ENCODE peak calls at places on chromosomes 6 and 20, in six cellular contexts. O is tibial nerve; Y is choroid plexus epithelial cell; Q is stimulated activated CD4-positive, alpha-beta T cell treated with anti-CD3 and anti-CD28 coated beads, Interleukin-1b, Interleukin-23, amount 100 ng/mL, for 24 hours; R is GM12864; T is thoracic aorta. A is an unnamed sample.

GRCh38 chr6:159973951-159974350 is 5.1 kb downstream of the IGF2R start:
- DNase-seq in O (no peak), Y (peak; percentile 90), Q (no peak), R (no peak), T (no peak), A (peak; percentile 41)

GRCh38 chr6:55497694-55498093 is 81.3 kb downstream of the HMGCLL1 start:
- DNase-seq in O (no peak), Y (no peak), Q (no peak), R (no peak), T (no peak), A (no peak)

GRCh38 chr6:2658788-2659187 is 91.9 kb downstream of the MYLK4 start:
- DNase-seq in O (no peak), Y (peak; percentile 31), Q (no peak), R (peak; percentile 43), T (no peak), A (peak; percentile 47)

GRCh38 chr6:156262014-156262413 is 515.2 kb upstream of the ARID1B start:
- DNase-seq in O (no peak), Y (no peak), Q (no peak), R (no peak), T (no peak), A (no peak)

GRCh38 chr6:139372326-139373153 is 1.9 kb downstream of the CITED2 start:
- DNase-seq in O (no peak), Y (peak; percentile 46), Q (no peak), R (no peak), T (no peak), A (no peak)

GRCh38 chr6:134165827-134166226 is 113.4 kb upstream of the SLC2A12 start:
- DNase-seq in O (no peak), Y (peak; percentile 22), Q (no peak), R (no peak), T (no peak), A (no peak)

GRCh38 chr20:7692478-7692877 is 247.8 kb downstream of the HAO1 start:
- DNase-seq in O (no peak), Y (peak; percentile 19), Q (no peak), R (no peak), T (no peak), A (no peak)

GRCh38 chr6:37882292-37882691 is 62.8 kb downstream of the ZFAND3 start:
- DNase-seq in O (no peak), Y (peak; percentile 37), Q (no peak), R (no peak), T (no peak), A (no peak)

GRCh38 chr6:131250121-131250520 is 114.9 kb downstream of the AKAP7 start:
- DNase-seq in O (peak; percentile 34), Y (peak; percentile 76), Q (no peak), R (peak; percentile 1), T (no peak), A (no peak)

GRCh38 chr6:35240838-35241801 is 18.4 kb upstream of the ZNF76 start:
- DNase-seq in O (peak; percentile 81), Y (peak; percentile 69), Q (peak; percentile 64), R (no peak), T (peak; percentile 37), A (peak; percentile 9)

GRCh38 chr20:13321416-13321815 is 100.3 kb downstream of the ISM1 start:
- DNase-seq in O (no peak), Y (no peak), Q (no peak), R (no peak), T (no peak), A (no peak)

GRCh38 chr20:38094968-38095689 is 61.6 kb downstream of the RPRD1B start:
- DNase-seq in O (no peak), Y (peak; percentile 25), Q (no peak), R (no peak), T (no peak), A (no peak)

GRCh38 chr6:8336406-8336805 is 98.9 kb downstream of the SLC35B3 start:
- DNase-seq in O (no peak), Y (no peak), Q (no peak), R (no peak), T (no peak), A (no peak)

GRCh38 chr6:82022614-82023102 is 224.9 kb downstream of the IBTK start:
- DNase-seq in O (no peak), Y (peak; percentile 87), Q (no peak), R (no peak), T (no peak), A (peak; percentile 87)

GRCh38 chr6:56022678-56023077 is 147.3 kb upstream of the BMP5 start:
- DNase-seq in O (no peak), Y (no peak), Q (no peak), R (no peak), T (no peak), A (no peak)

GRCh38 chr20:44572551-44573500 is 9.6 kb upstream of the PKIG start:
- DNase-seq in O (no peak), Y (peak; percentile 87), Q (no peak), R (no peak), T (no peak), A (peak; percentile 87)

GRCh38 chr6:52994031-52994788 is 874 bp downstream of the GSTA4 start:
- DNase-seq in O (peak; percentile 29), Y (peak; percentile 54), Q (no peak), R (no peak), T (no peak), A (no peak)

GRCh38 chr6:34513628-34514027 is 42.5 kb downstream of the SPDEF start:
- DNase-seq in O (no peak), Y (no peak), Q (no peak), R (no peak), T (no peak), A (no peak)

GRCh38 chr20:58268936-58269619 is 40.4 kb upstream of the RAB22A start:
- DNase-seq in O (no peak), Y (peak; percentile 39), Q (no peak), R (no peak), T (no peak), A (peak; percentile 84)

GRCh38 chr6:35343092-35343834 is 905 bp downstream of the PPARD start:
- DNase-seq in O (peak; percentile 53), Y (peak; percentile 33), Q (no peak), R (no peak), T (no peak), A (no peak)

GRCh38 chr20:52047811-52048302 is 143.7 kb downstream of the ZFP64 start:
- DNase-seq in O (no peak), Y (peak; percentile 70), Q (no peak), R (no peak), T (no peak), A (no peak)

GRCh38 chr6:20847904-20848303 is 313.6 kb downstream of the CDKAL1 start:
- DNase-seq in O (no peak), Y (no peak), Q (no peak), R (no peak), T (no peak), A (no peak)

GRCh38 chr20:4038047-4038459 is 22.7 kb upstream of the RNF24 start:
- DNase-seq in O (peak; percentile 55), Y (peak; percentile 79), Q (peak; percentile 38), R (peak; percentile 88), T (no peak), A (peak; percentile 33)

GRCh38 chr6:31898200-31899011 is 908 bp upstream of the EHMT2 start:
- DNase-seq in O (no peak), Y (peak; percentile 57), Q (no peak), R (no peak), T (no peak), A (peak; percentile 12)

GRCh38 chr6:42100029-42100901 is 42.2 kb downstream of the C6orf132 start:
- DNase-seq in O (no peak), Y (peak; percentile 81), Q (no peak), R (no peak), T (no peak), A (peak; percentile 67)

GRCh38 chr6:83198486-83199172 is 5.5 kb downstream of the RWDD2A start:
- DNase-seq in O (no peak), Y (peak; percentile 66), Q (no peak), R (no peak), T (no peak), A (no peak)

GRCh38 chr6:25388776-25389175 is 109.6 kb downstream of the CARMIL1 start:
- DNase-seq in O (no peak), Y (no peak), Q (no peak), R (no peak), T (no peak), A (no peak)

GRCh38 chr6:99002826-99003225 is 55.1 kb upstream of the FBXL4 start:
- DNase-seq in O (no peak), Y (peak; percentile 55), Q (no peak), R (no peak), T (no peak), A (no peak)

GRCh38 chr20:21089421-21089820 is 16.7 kb downstream of the LINC00237 start:
- DNase-seq in O (no peak), Y (no peak), Q (no peak), R (no peak), T (no peak), A (no peak)

GRCh38 chr6:36724514-36725385 is 27.1 kb downstream of the RAB44 start:
- DNase-seq in O (peak; percentile 76), Y (peak; percentile 78), Q (peak; percentile 18), R (no peak), T (peak; percentile 27), A (peak; percentile 44)

GRCh38 chr6:51513891-51514290 is 573.5 kb downstream of the PKHD1 start:
- DNase-seq in O (no peak), Y (no peak), Q (no peak), R (no peak), T (no peak), A (peak; percentile 8)

GRCh38 chr20:33305591-33306057 is 22.6 kb downstream of the BPIFB1 start:
- DNase-seq in O (no peak), Y (peak; percentile 8), Q (no peak), R (no peak), T (no peak), A (no peak)

GRCh38 chr6:88422831-88423230 is 256.7 kb upstream of the CNR1 start:
- DNase-seq in O (no peak), Y (peak; percentile 25), Q (no peak), R (no peak), T (no peak), A (no peak)

GRCh38 chr6:64280569-64280968 is 645.0 kb downstream of the PHF3 start:
- DNase-seq in O (peak; percentile 21), Y (peak; percentile 80), Q (no peak), R (no peak), T (no peak), A (peak; percentile 8)

GRCh38 chr6:87213364-87213763 is 58.0 kb downstream of the ZNF292 start:
- DNase-seq in O (no peak), Y (no peak), Q (no peak), R (no peak), T (no peak), A (no peak)

GRCh38 chr6:31888281-31889258 is 8.9 kb downstream of the EHMT2 start:
- DNase-seq in O (no peak), Y (no peak), Q (peak; percentile 50), R (no peak), T (no peak), A (no peak)

GRCh38 chr6:104418125-104418524 is 441.6 kb downstream of the HACE1 start:
- DNase-seq in O (no peak), Y (no peak), Q (no peak), R (no peak), T (no peak), A (no peak)

GRCh38 chr6:91864911-91865310 is 1278.0 kb upstream of the MAP3K7 start:
- DNase-seq in O (no peak), Y (no peak), Q (no peak), R (no peak), T (no peak), A (no peak)